ENCODE peak calls at places on chromosomes 7 and 10, in five cellular contexts. R, Y, J, L and O are unnamed samples.

GRCh38 chr10:96541921-96542320 is 28.2 kb upstream of the TLL2 start:
- DNase-seq in R (no peak), L (no peak), Y (no peak), J (no peak), O (no peak)

GRCh38 chr10:126227762-126228134 is 160.5 kb downstream of the ADAM12 start:
- DNase-seq in R (no peak), Y (no peak), L (peak), J (no peak), O (no peak)

GRCh38 chr7:30662431-30662939 is 19.8 kb downstream of the CRHR2 start:
- DNase-seq in L (no peak), Y (no peak), J (no peak), R (no peak), O (no peak)

GRCh38 chr7:99693427-99694200 is 13.8 kb upstream of the CYP3A5 start:
- DNase-seq in J (peak), Y (no peak), R (peak), L (no peak), O (no peak)

GRCh38 chr7:80097756-80098155 is 36.9 kb upstream of the GNAI1 start:
- DNase-seq in Y (no peak), L (no peak), J (no peak), R (no peak), O (no peak)

GRCh38 chr10:101041252-101041761 is 10.3 kb downstream of the SFXN3 start:
- DNase-seq in Y (peak), L (peak), R (peak), J (peak), O (peak)

GRCh38 chr10:14609178-14609577 is 165.5 kb downstream of the FAM107B start:
- DNase-seq in R (no peak), J (no peak), L (no peak), Y (no peak), O (no peak)

GRCh38 chr10:79063071-79063491 is 5.7 kb upstream of the ZMIZ1 start:
- DNase-seq in R (no peak), Y (no peak), L (no peak), J (no peak), O (no peak)

GRCh38 chr7:47095906-47096305 is 486.0 kb downstream of the TNS3 start:
- DNase-seq in Y (no peak), R (no peak), L (no peak), J (no peak), O (no peak)
- TF ChIP-seq EZH2phosphoT487 in Y (no peak), R (no peak), L (no peak), J (no peak), O (no peak)

DNA sequence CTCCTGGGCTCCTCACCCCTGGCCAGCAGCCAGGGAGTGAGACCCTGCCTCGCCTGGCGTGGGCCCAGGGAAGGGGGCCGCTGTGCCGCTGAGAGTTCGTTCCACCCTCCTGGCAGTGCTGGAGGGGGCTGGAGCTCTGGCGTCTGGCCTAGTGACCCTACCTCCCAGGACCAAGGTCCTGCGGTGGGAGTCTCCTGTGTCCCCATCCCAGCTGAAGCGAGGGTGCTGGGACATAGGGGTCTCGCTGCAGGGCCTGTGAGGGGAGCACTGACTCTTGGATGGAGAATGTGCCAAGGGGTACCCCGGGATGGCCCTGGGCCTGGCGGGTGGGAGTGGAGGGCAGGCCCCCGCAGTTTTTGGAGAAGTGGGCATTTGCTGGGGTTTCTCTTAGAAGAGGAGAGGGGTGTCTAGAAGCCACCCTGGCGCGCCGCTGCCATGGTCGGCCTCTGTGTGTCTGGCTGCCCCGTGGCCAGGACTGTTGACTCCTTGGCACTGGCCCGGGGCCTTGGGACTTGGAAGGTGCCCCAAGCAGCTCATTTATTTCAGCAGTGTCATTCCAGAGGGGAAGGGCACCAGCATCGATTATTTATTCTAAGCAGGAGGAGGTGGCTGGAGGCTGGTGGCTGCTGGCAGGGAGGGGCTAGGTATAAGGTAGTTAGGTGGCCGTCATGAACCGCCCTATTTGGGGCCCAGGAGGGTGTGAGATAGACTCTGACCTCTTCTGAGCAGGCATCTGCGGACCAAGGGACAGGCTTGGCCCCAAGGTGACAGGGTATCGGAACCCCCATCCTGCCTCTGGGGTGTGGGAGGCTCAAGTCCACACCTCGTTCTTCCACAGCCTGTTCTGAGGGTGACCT is 1.5 kb downstream of the GTF2IRD1 start:
- DNase-seq in L (no peak), J (no peak), Y (peak), R (peak), O (no peak)
- H3K4me2 ChIP-seq in L (peak), J (peak), Y (peak), R (peak), O (peak)

GRCh38 chr10:69759641-69760040 is 42.1 kb upstream of the COL13A1 start:
- DNase-seq in Y (no peak), L (no peak), R (no peak), J (no peak), O (no peak)

GRCh38 chr10:69760086-69760485 is 41.6 kb upstream of the COL13A1 start:
- DNase-seq in L (no peak), J (no peak), R (no peak), Y (no peak), O (no peak)

GRCh38 chr10:69757553-69758309 is 44.0 kb upstream of the COL13A1 start:
- DNase-seq in R (peak), L (peak), J (no peak), Y (peak), O (no peak)

GRCh38 chr10:69757206-69757552 is 44.5 kb upstream of the COL13A1 start:
- DNase-seq in Y (no peak), L (no peak), R (no peak), J (no peak), O (no peak)

DNA sequence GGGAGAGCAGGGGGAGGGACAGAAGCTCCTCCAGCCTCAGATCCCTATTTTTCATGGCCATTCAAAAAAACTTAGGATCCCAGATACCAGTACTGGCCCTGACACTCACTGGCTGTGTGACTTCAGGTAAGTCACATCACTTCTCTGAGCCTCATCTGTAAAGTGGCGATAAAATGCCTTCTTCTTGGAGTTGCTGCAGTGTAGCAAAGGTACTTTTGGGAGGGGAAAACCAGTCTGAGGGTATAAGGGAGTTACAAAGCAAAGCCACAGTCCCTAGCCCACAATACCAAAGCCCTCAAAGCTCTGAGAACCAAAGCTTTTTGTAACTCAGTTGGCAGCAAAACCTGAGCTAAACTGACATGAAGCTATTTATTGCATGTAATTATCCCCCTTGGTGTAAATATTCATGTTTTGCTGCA is 43.4 kb upstream of the COL13A1 start:
- DNase-seq in Y (no peak), R (no peak), J (no peak), L (no peak), O (no peak)
- H3K4me3 ChIP-seq in Y (no peak), R (no peak), J (no peak), L (no peak), O (no peak)

GRCh38 chr7:132029369-132030160 is 473.1 kb upstream of the PODXL start:
- DNase-seq in J (no peak), L (peak), R (no peak), Y (no peak), O (no peak)
- TF ChIP-seq EZH2phosphoT487 in J (no peak), L (no peak), R (no peak), Y (no peak), O (no peak)